ENCODE peak calls at places on chromosomes 3 and 15, in four cellular contexts. P is WTC11, R is GM12878, U is K562. Y is an unnamed sample.

GRCh38 chr15:74995779-74996765 is 709 bp downstream of the SCAMP5 start:
- DNase-seq in P (peak), R (no peak), U (no peak), Y (peak)

GRCh38 chr3:183487896-183488295 is 59.5 kb upstream of the MCF2L2 start:
- DNase-seq in P (no peak), R (no peak), U (no peak), Y (no peak)

GRCh38 chr15:67165653-67166260 is 88.7 kb downstream of the AAGAB start:
- DNase-seq in P (peak), R (no peak), U (no peak), Y (no peak)

GRCh38 chr15:37793851-37794250 is 140.6 kb upstream of the TMCO5A start:
- DNase-seq in P (no peak), R (no peak), U (no peak), Y (peak)

GRCh38 chr3:82409842-82410241 is 648.4 kb upstream of the GBE1 start:
- DNase-seq in P (no peak), R (no peak), U (no peak), Y (no peak)

GRCh38 chr3:35659808-35660207 is 20.5 kb downstream of the ARPP21 start:
- DNase-seq in P (peak), R (no peak), U (no peak), Y (no peak)

GRCh38 chr3:29642393-29643033 is 361.6 kb downstream of the RBMS3 start:
- DNase-seq in P (no peak), R (no peak), U (no peak), Y (peak)

GRCh38 chr3:171320721-171321120 is 139.5 kb downstream of the TNIK start:
- DNase-seq in P (no peak), R (no peak), U (no peak), Y (no peak)

GRCh38 chr3:21859124-21859781 is 108.2 kb upstream of the ZNF385D start:
- DNase-seq in P (no peak), R (no peak), U (no peak), Y (no peak)

GRCh38 chr3:1499694-1500093 is 406.9 kb downstream of the CNTN6 start:
- DNase-seq in P (no peak), R (no peak), U (no peak), Y (no peak)

GRCh38 chr3:54915976-54916375 is 11.9 kb downstream of the LRTM1 start:
- DNase-seq in P (no peak), R (no peak), U (no peak), Y (no peak)

GRCh38 chr3:118984699-118985098 is 49.9 kb downstream of the IGSF11 start:
- DNase-seq in P (no peak), R (no peak), U (no peak), Y (no peak)

GRCh38 chr3:181581651-181582050 is 130.1 kb upstream of the SOX2 start:
- DNase-seq in P (no peak), R (no peak), U (no peak), Y (no peak)

GRCh38 chr15:92140802-92141201 is 252.9 kb upstream of the ST8SIA2 start:
- DNase-seq in P (no peak), R (no peak), U (no peak), Y (no peak)

GRCh38 chr3:175093738-175094137 is 234.6 kb downstream of the NAALADL2 start:
- DNase-seq in P (no peak), R (no peak), U (no peak), Y (no peak)

GRCh38 chr3:153038367-153038766 is 123.7 kb upstream of the RAP2B start:
- DNase-seq in P (no peak), R (no peak), U (no peak), Y (no peak)

GRCh38 chr3:16266714-16267113 is 1.7 kb downstream of the OXNAD1 start:
- DNase-seq in P (no peak), R (no peak), U (no peak), Y (no peak)

GRCh38 chr3:12046406-12046805 is 42.2 kb downstream of the SYN2 start:
- DNase-seq in P (no peak), R (no peak), U (no peak), Y (peak)

GRCh38 chr3:171328419-171329082 is 131.7 kb downstream of the TNIK start:
- DNase-seq in P (peak), R (no peak), U (no peak), Y (no peak)

GRCh38 chr15:65509321-65509720 is 8.2 kb downstream of the DPP8 start:
- DNase-seq in P (no peak), R (no peak), U (no peak), Y (no peak)

GRCh38 chr3:80355144-80355543 is 587.3 kb upstream of the ROBO1 start:
- DNase-seq in P (no peak), R (no peak), U (no peak), Y (no peak)

GRCh38 chr15:92882697-92883642 is 17.2 kb upstream of the CHD2 start:
- DNase-seq in P (peak), R (no peak), U (no peak), Y (peak)

GRCh38 chr15:65935391-65935790 is 66.1 kb downstream of the RAB11A start:
- DNase-seq in P (no peak), R (no peak), U (no peak), Y (no peak)

GRCh38 chr3:183224581-183224980 is 28.5 kb upstream of the B3GNT5 start:
- DNase-seq in P (no peak), R (no peak), U (no peak), Y (no peak)

GRCh38 chr3:46930945-46931403 is 45.6 kb downstream of the CCDC12 start:
- DNase-seq in P (no peak), R (no peak), U (no peak), Y (no peak)

GRCh38 chr15:77002954-77003912 is 8.3 kb downstream of the PSTPIP1 start:
- DNase-seq in P (no peak), R (peak), U (no peak), Y (no peak)

GRCh38 chr3:76552653-76553052 is 487.2 kb upstream of the ROBO2 start:
- DNase-seq in P (no peak), R (no peak), U (no peak), Y (no peak)

GRCh38 chr3:120450261-120450913 is 405 bp downstream of the FSTL1 start:
- DNase-seq in P (peak), R (no peak), U (no peak), Y (no peak)

GRCh38 chr3:52364322-52364721 is 48.2 kb downstream of the DNAH1 start:
- DNase-seq in P (no peak), R (no peak), U (no peak), Y (no peak)

GRCh38 chr15:68407141-68407885 is 24.6 kb downstream of the ITGA11 start:
- DNase-seq in P (no peak), R (no peak), U (no peak), Y (no peak)

GRCh38 chr3:24237971-24238767 is 256.5 kb downstream of the THRB start:
- DNase-seq in P (peak), R (peak), U (peak), Y (peak)

GRCh38 chr15:53216036-53216435 is 425.9 kb upstream of the ONECUT1 start:
- DNase-seq in P (no peak), R (no peak), U (no peak), Y (no peak)

GRCh38 chr3:183857863-183858262 is 26.8 kb downstream of the PARL start:
- DNase-seq in P (no peak), R (no peak), U (no peak), Y (no peak)

GRCh38 chr3:51271172-51271571 is 113.9 kb upstream of the MANF start:
- DNase-seq in P (no peak), R (no peak), U (no peak), Y (no peak)

GRCh38 chr15:49468440-49468839 is 45.4 kb downstream of the FGF7 start:
- DNase-seq in P (no peak), R (no peak), U (no peak), Y (peak)

GRCh38 chr3:188284455-188285212 is 130.7 kb downstream of the LPP start:
- DNase-seq in P (no peak), R (no peak), U (no peak), Y (no peak)
- TF ChIP-seq USF1 in P (no peak), R (no peak), U (no peak), Y (no peak)

GRCh38 chr15:61103026-61103425 is 126.1 kb downstream of the RORA start:
- DNase-seq in P (no peak), R (no peak), U (no peak), Y (no peak)

GRCh38 chr15:61101543-61101942 is 127.6 kb downstream of the RORA start:
- DNase-seq in P (no peak), R (no peak), U (no peak), Y (no peak)

GRCh38 chr15:61106886-61107285 is 122.2 kb downstream of the RORA start:
- DNase-seq in P (no peak), R (no peak), U (no peak), Y (no peak)

GRCh38 chr15:61102281-61102680 is 126.8 kb downstream of the RORA start:
- DNase-seq in P (no peak), R (no peak), U (no peak), Y (no peak)

DNA sequence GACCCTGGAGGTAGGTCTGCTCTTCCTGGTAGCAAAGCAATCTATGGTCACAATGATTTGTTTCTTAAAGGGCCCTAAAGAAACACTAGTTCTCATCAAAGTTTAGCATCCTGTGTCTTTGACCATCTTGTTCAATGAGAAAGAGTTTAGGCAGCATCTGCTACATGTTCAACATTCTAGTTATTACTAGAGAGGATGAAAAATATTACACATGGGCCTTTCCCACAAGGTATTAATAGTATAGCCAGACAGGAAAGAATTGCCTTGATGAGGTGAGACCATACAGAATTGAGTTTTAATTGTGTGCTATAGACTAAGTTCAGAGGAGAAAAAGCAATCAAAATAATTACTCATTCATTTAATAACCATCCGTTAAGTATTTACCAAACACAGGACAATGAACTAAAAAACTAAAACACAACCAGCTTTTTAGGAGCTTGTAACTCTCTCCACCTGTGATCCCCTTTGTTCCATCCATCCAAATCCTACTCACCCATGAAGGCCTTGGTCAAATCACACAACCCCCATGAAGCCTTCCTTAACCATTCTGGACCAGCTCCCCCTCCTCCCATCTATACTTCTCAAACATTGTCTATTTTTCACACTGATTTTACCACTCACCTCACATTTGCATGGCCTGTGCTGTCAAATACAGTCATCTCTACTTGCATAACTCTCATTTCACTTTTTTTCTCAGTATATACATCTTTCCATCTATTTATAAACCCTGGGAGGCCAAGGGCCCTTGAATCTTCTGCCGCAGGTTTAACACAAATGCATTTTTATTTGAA is 122.9 kb downstream of the RORA start:
- DNase-seq in P (no peak), R (no peak), U (no peak), Y (no peak)
- TF ChIP-seq MAX in P (no peak), R (no peak), U (no peak), Y (no peak)

GRCh38 chr3:191425322-191425734 is 35.6 kb upstream of the PYDC2 start:
- DNase-seq in P (no peak), R (no peak), U (peak), Y (peak)
- TF ChIP-seq CTCF in P (no peak), R (no peak), U (no peak), Y (no peak)

DNA sequence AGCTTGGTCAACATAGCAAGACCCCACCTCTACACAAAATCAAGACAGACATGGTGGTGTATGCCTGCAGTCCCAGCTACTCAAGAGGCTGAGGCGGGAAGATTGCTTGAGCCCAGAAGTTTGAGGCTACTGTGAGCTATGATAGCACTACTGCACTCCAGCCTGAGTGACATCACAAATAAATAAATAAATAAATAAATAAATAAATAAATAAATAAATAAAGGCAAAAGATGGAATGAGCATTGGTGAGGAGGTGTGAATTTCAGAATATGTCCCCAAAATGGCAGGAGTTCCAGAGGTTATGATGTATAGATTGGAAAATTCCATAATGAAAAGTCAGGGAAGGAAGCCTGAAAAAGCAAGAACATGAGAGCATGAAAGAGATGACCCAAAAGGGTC is 249.9 kb downstream of the MEX3B start:
- DNase-seq in P (no peak), R (no peak), U (no peak), Y (no peak)
- TF ChIP-seq USF1 in P (no peak), R (no peak), U (no peak), Y (no peak)

DNA sequence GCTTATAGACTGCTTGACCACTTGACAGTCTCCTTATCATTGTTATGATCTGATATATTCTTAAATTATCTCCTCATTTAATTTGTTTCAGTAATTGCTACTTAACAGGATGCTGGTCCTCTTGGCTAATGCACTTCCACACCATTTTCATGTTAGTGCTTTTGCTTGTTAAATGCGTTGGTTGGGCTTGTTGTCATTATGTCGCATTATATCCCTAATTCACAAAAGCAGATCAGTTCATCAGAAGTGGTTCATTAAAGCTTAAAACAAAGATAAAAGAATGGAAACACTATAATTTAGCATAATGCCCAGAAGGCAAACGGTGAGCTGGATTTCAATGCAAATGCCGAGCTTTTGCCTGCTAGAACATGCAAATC is 17.1 kb upstream of the EHHADH start:
- DNase-seq in P (no peak), R (no peak), U (no peak), Y (peak)
- TF ChIP-seq MAX in P (no peak), R (no peak), U (no peak), Y (no peak)

DNA sequence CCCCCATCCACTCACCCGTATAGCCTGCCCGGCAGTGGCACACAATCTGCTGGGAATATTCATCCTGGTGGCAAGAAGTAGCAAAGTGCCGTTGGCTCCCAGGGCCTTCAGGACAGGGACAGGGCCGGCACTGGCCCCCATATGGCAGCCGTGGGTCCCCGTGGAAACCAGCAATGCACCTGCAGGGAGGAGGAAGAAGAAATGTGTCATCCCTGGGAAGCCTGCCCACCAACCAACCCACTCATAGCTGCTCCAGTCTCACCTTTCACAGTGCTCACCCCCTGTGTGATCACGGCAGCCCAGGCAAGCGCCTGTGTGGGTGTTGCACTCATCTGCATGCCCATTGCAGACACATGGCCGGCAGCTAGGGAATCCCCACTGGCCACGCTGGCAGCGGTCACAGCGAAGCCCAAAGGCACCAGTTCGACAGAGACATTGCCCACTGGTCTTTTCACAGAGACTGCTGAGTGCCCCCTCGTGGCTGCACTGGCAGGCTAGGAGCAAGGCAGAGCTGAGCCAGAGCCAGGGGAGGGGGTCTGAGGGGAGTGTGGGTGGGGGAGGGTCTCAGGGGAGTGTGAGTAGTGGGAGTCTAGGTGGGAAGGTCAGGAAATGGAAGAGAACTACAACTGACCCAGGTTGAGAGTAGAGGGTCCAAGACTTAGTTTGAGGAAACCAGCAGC is 4.5 kb upstream of the USP19 start:
- DNase-seq in P (peak), R (no peak), U (no peak), Y (no peak)
- TF ChIP-seq CTCF in P (no peak), R (peak), U (no peak), Y (peak)

GRCh38 chr3:156680243-156680930 is 6.0 kb downstream of the TIPARP start:
- DNase-seq in P (no peak), R (no peak), U (no peak), Y (no peak)
- TF ChIP-seq USF1 in P (no peak), R (no peak), U (no peak), Y (no peak)

GRCh38 chr3:98900265-98901031 is 1.0 kb downstream of the DCBLD2 start:
- DNase-seq in P (no peak), R (no peak), U (no peak), Y (peak)
- TF ChIP-seq MAX in P (no peak), R (no peak), U (no peak), Y (no peak)

GRCh38 chr15:38873151-38873550 is 308.5 kb upstream of the RASGRP1 start:
- DNase-seq in P (peak), R (no peak), U (no peak), Y (no peak)
- TF ChIP-seq CTCF in P (no peak), R (no peak), U (no peak), Y (no peak)

DNA sequence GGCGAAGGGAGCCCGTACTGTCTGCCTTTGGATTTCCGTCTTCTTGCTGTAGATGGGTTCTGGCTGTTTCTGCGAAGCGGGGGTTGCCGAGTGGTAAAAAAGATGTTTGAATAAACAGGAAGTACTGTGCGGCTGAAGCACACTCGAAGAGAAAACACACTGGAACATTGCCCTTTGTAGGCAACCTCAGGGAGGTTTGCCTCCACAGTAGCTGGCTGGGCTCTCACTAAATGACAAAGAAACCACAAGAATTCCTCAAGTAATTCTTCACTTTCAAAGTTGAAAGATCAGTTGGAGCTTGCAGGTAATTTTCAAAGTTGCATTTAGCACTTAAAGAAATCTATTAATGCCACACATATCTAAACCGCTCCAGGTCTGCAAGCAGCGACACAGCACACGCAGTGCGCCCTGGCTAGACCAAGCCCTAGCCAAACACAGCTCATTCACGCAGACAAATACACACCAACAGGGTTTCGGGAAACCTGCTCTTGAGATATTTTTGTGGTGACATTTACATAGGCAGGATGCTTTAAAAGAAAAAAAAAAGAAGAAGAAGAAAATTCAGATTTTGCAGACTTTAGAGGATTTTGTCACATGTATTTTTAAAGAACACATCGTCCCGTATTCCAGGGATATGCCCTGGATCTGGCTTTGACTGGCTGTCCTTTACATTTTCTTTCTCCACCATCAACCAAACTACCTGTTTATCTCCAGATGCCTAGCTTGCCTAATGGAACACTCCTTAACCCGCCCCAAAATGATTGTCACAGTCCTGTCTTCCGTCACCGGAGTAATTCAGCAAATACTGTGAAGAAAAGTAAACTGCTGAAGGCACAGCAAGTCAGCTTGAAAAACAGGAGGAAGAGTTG is 452.8 kb downstream of the FOXP1 start:
- DNase-seq in P (no peak), R (no peak), U (no peak), Y (no peak)
- TF ChIP-seq USF1 in P (no peak), R (no peak), U (no peak), Y (no peak)